ENCODE peak calls at places on chromosomes 4 and X, in five cellular contexts. V is upper lobe of left lung; I is AG09309; Y is activated gamma-delta T cell treated with Interleukin-2 at 50 U/mL for 16 hours; Z is activated T-helper 1 cell treated with anti-CD3 and anti-CD28 coated beads, Interleukin-12 subunit alpha, Interleukin-12 subunit beta, Interleukin-2, Interleukin-4 antibody, amounts not matched to agents 30 ng/mL and 10 ng/mL and 1 ng/mL, durations not matched to agents 14 hours and 24 hours and 36 hours. M is an unnamed sample.

GRCh38 chr4:27397886-27398285 is 537.2 kb downstream of the STIM2 start:
- DNase-seq in V (no peak), I (peak), Y (no peak), Z (no peak), M (peak)

GRCh38 chr4:112778520-112778919 is 141.6 kb downstream of the LARP7 start:
- DNase-seq in V (no peak), I (no peak), Y (no peak), Z (no peak), M (no peak)

GRCh38 chrX:76029385-76029784 is 143.5 kb upstream of the PBDC1 start:
- DNase-seq in V (no peak), I (no peak), Y (no peak), Z (no peak), M (no peak)

GRCh38 chr4:80202190-80202711 is 4.9 kb downstream of the PRDM8 start:
- DNase-seq in V (peak), I (no peak), Y (peak), Z (peak), M (no peak)

GRCh38 chr4:139005774-139006173 is 9.8 kb upstream of the NOCT start:
- DNase-seq in V (no peak), I (no peak), Y (no peak), Z (no peak), M (no peak)

GRCh38 chr4:184028571-184028996 is 123.5 kb downstream of the STOX2 start:
- DNase-seq in V (peak), I (no peak), Y (peak), Z (peak), M (no peak)

GRCh38 chr4:107721436-107722090 is 1.5 kb upstream of the PAPSS1 start:
- DNase-seq in V (peak), I (no peak), Y (peak), Z (no peak), M (no peak)

GRCh38 chr4:181874582-181874981 is 368.6 kb upstream of the TENM3 start:
- DNase-seq in V (no peak), I (no peak), Y (no peak), Z (no peak), M (no peak)

GRCh38 chrX:130895299-130895698 is 7.7 kb downstream of the ENOX2 start:
- DNase-seq in V (no peak), I (peak), Y (no peak), Z (no peak), M (no peak)